ENCODE peak calls at places on chromosomes 1 and 21, in eight cellular contexts. P is caudate nucleus, S is NCI-H526, F is GM10248, D is AG04450, N is EH, M is NCI-H446, A is GM06990. Q is an unnamed sample.

GRCh38 chr1:183764981-183765380 is 39.9 kb upstream of the RGL1 start:
- DNase-seq in A (no peak), F (no peak), P (no peak), N (peak), S (no peak), M (no peak), D (no peak), Q (no peak)

GRCh38 chr1:203325004-203325417 is 19.7 kb downstream of the BTG2 start:
- DNase-seq in D (no peak), F (peak), N (no peak), M (peak), A (peak), S (peak), P (no peak), Q (peak)

GRCh38 chr1:54764132-54764921 is at the start of gene PARS2:
- DNase-seq in N (peak), P (peak), D (peak), A (peak), F (peak), S (peak), M (peak), Q (peak)

GRCh38 chr1:44803312-44804095 is 3.3 kb downstream of the PLK3 start:
- DNase-seq in N (no peak), P (no peak), A (no peak), S (no peak), D (no peak), F (no peak), M (no peak), Q (no peak)

GRCh38 chr1:50983403-50983802 is 13.4 kb downstream of the CDKN2C start:
- DNase-seq in P (no peak), A (no peak), S (no peak), M (no peak), N (no peak), D (no peak), F (no peak), Q (peak)

GRCh38 chr1:71053146-71053545 is 5.5 kb upstream of the PTGER3 start:
- DNase-seq in D (no peak), A (no peak), N (no peak), F (no peak), M (no peak), P (no peak), S (no peak), Q (no peak)

GRCh38 chr1:42046772-42047552 is 106.2 kb upstream of the GUCA2B start:
- DNase-seq in F (no peak), A (no peak), N (no peak), S (peak), D (no peak), M (no peak), P (no peak), Q (peak)

GRCh38 chr1:40314721-40315238 is 2.3 kb downstream of the COL9A2 start:
- DNase-seq in S (no peak), A (no peak), M (no peak), P (no peak), F (no peak), D (peak), N (no peak), Q (no peak)

GRCh38 chr21:36640260-36641244 is 58.4 kb upstream of the SIM2 start:
- DNase-seq in A (no peak), M (no peak), D (no peak), F (no peak), P (no peak), S (no peak), N (peak), Q (no peak)

GRCh38 chr1:39745016-39745670 is 6.5 kb downstream of the PPIE start:
- DNase-seq in A (no peak), D (no peak), M (no peak), F (no peak), N (no peak), S (no peak), P (no peak), Q (no peak)

GRCh38 chr1:159924025-159924790 is 1.1 kb downstream of the TAGLN2 start:
- DNase-seq in F (peak), M (no peak), A (peak), N (peak), P (no peak), S (peak), D (no peak), Q (no peak)

GRCh38 chr1:197675475-197676324 is 99.6 kb downstream of the DENND1B start:
- DNase-seq in M (peak), S (no peak), N (peak), D (no peak), A (no peak), P (no peak), F (no peak), Q (no peak)

GRCh38 chr1:164613176-164613575 is 54.2 kb downstream of the PBX1 start:
- DNase-seq in N (no peak), S (no peak), A (no peak), F (no peak), P (no peak), M (no peak), D (no peak), Q (no peak)